ENCODE peak calls at places on chromosomes 5 and 9, in four cellular contexts. H is A549, Q is lower leg skin, F is HepG2. B is an unnamed sample.

GRCh38 chr5:134600600-134600999 is 32.0 kb downstream of the SAR1B start:
- DNase-seq in H (no peak), Q (no peak), F (no peak), B (no peak)

GRCh38 chr9:10706788-10707187 is 94.0 kb upstream of the PTPRD start:
- DNase-seq in Q (no peak), H (no peak), F (no peak), B (no peak)

GRCh38 chr9:6584881-6585597 is 60.5 kb downstream of the GLDC start:
- DNase-seq in F (peak), Q (no peak), H (peak), B (no peak)

GRCh38 chr5:126508962-126509279 is 85.7 kb downstream of the GRAMD2B start:
- DNase-seq in H (no peak), F (no peak), Q (peak), B (peak)

GRCh38 chr9:124517600-124517999 is 10.4 kb upstream of the NR5A1 start:
- DNase-seq in F (no peak), Q (no peak), H (no peak), B (no peak)

GRCh38 chr5:93807860-93808259 is 66.5 kb upstream of the POU5F2 start:
- DNase-seq in H (no peak), Q (no peak), F (no peak), B (no peak)

GRCh38 chr5:170310187-170310586 is 12.6 kb upstream of the LCP2 start:
- DNase-seq in Q (no peak), H (no peak), F (no peak), B (no peak)

GRCh38 chr5:107263387-107264003 is 407.2 kb downstream of the EFNA5 start:
- DNase-seq in H (no peak), F (no peak), Q (no peak), B (no peak)

GRCh38 chr5:31324832-31325231 is 131.3 kb downstream of the CDH6 start:
- DNase-seq in Q (no peak), H (no peak), F (no peak), B (no peak)

GRCh38 chr5:170233358-170233892 is 640 bp downstream of the C5orf58 start:
- DNase-seq in H (no peak), Q (no peak), F (no peak), B (no peak)

GRCh38 chr5:22649076-22649475 is 204.1 kb downstream of the CDH12 start:
- DNase-seq in H (no peak), Q (no peak), F (no peak), B (no peak)

GRCh38 chr5:74227081-74227480 is 413.4 kb downstream of the ENC1 start:
- DNase-seq in F (no peak), H (no peak), Q (no peak), B (no peak)

GRCh38 chr5:91635950-91636349 is 252.8 kb upstream of the ARRDC3 start:
- DNase-seq in F (no peak), H (no peak), Q (no peak), B (no peak)

GRCh38 chr9:89525673-89526374 is 27.9 kb upstream of the SEMA4D start:
- DNase-seq in Q (no peak), F (no peak), H (no peak), B (no peak)

GRCh38 chr9:35718726-35719511 is 13.1 kb downstream of the TLN1 start:
- DNase-seq in Q (no peak), H (no peak), F (no peak), B (no peak)

GRCh38 chr9:8329561-8330283 is 530.1 kb upstream of the DMAC1 start:
- DNase-seq in H (no peak), F (peak), Q (no peak), B (no peak)

GRCh38 chr5:102902647-102903046 is 147.5 kb downstream of the PAM start:
- DNase-seq in Q (no peak), H (no peak), F (no peak), B (no peak)

GRCh38 chr5:68215888-68216736 is 556 bp downstream of the PIK3R1 start:
- DNase-seq in Q (peak), H (peak), F (peak), B (peak)

GRCh38 chr5:180333661-180334060 is 19.5 kb downstream of the GFPT2 start:
- DNase-seq in F (no peak), H (peak), Q (peak), B (peak)

GRCh38 chr9:127121628-127122175 is 733 bp downstream of the ANGPTL2 start:
- DNase-seq in H (no peak), F (no peak), Q (no peak), B (no peak)

GRCh38 chr9:127049044-127049443 is 73.4 kb downstream of the ANGPTL2 start:
- DNase-seq in F (no peak), H (peak), Q (peak), B (peak)

GRCh38 chr5:59021837-59022514 is 439.1 kb downstream of the RAB3C start:
- DNase-seq in F (no peak), Q (no peak), H (no peak), B (no peak)

GRCh38 chr5:130141689-130142320 is 237.5 kb downstream of the CHSY3 start:
- DNase-seq in H (peak), F (no peak), Q (no peak), B (peak)

GRCh38 chr5:57243286-57244137 is 69.7 kb downstream of the GPBP1 start:
- DNase-seq in F (no peak), Q (no peak), H (no peak), B (no peak)

GRCh38 chr5:78253201-78253600 is 41.3 kb downstream of the AP3B1 start:
- DNase-seq in Q (no peak), H (no peak), F (no peak), B (no peak)

GRCh38 chr5:146510528-146510927 is 5.5 kb downstream of the GPR151 start:
- DNase-seq in F (no peak), H (no peak), Q (no peak), B (no peak)

GRCh38 chr5:119930490-119930889 is 301.1 kb downstream of the FAM170A start:
- DNase-seq in Q (no peak), F (no peak), H (no peak), B (no peak)

GRCh38 chr5:138464388-138465287 is 641 bp upstream of the EGR1 start:
- DNase-seq in Q (peak), H (peak), F (peak), B (peak)
- TF ChIP-seq POLR2A in Q (no peak), H (peak), F (peak), B (peak)

GRCh38 chr5:177311723-177312648 is at the start of gene MXD3:
- DNase-seq in Q (peak), F (peak), H (peak), B (peak)
- TF ChIP-seq POLR2A in Q (no peak), F (peak), H (peak), B (peak)

DNA sequence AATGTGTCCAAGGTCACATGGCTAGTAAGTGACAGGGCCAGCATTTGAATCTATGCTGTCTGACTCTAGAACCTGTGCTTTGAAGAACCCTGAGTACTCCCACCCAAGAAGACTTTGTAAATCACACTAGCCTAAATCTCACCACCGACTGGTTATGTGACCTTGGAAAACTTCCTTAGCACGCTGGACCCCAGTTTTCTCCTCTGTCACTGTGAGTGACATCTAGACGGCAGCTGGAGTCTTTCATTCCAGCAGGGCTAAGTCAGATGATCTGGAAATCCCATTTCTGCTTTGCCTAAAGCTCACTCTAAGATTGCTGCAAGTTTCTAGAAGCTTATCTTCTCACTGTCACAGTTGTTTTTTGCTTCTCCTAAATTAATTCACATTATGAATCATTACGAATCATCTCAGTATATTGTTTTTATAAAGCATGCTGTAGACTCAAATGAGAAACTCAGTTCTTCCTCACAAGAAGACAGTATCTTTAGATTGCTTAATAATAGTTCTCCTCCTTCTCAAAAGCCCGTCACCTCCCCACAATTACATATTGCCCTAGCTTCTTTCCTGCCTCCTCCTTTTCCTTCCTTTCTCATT is 17.0 kb downstream of the ALDOB start:
- DNase-seq in Q (no peak), H (no peak), F (no peak), B (no peak)
- TF ChIP-seq POLR2A in Q (no peak), H (no peak), F (no peak), B (no peak)

DNA sequence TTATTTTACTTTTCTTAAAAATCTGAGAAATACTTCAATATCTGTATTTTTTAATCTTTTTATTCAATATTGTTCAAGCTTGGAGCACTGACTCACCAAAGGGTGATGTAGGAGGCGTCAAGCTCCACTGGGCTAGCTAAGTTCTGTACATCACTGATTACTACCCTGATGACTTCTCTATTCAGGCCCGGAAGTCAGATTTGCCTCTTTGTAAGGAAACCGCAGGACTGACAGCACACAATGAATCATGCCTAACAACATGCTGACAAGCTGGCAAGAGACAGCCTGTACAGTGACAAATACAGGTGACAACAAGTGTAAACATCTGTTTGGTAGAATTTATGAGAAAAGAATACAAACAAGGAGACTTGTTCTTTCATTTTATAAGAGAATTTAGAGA is 627.9 kb upstream of the RORB start:
- DNase-seq in H (peak), Q (no peak), F (peak), B (peak)
- TF ChIP-seq POLR2A in H (no peak), Q (no peak), F (no peak), B (no peak)

GRCh38 chr9:96858670-96859069 is 4.4 kb upstream of the ZNF782 start:
- DNase-seq in F (peak), H (no peak), Q (no peak), B (no peak)
- TF ChIP-seq POLR2A in F (no peak), H (no peak), Q (no peak), B (no peak)

GRCh38 chr5:168705321-168705720 is 126.2 kb upstream of the PANK3 start:
- DNase-seq in Q (no peak), H (no peak), F (no peak), B (no peak)
- TF ChIP-seq POLR2A in Q (no peak), H (no peak), F (no peak), B (no peak)

GRCh38 chr5:137753227-137753985 is 757 bp downstream of the HNRNPA0 start:
- DNase-seq in Q (peak), H (no peak), F (no peak), B (peak)
- TF ChIP-seq POLR2A in Q (no peak), H (no peak), F (no peak), B (no peak)

GRCh38 chr5:76838481-76839261 is 11.1 kb upstream of the S100Z start:
- DNase-seq in Q (no peak), H (peak), F (peak), B (peak)
- TF ChIP-seq POLR2A in Q (no peak), H (no peak), F (no peak), B (no peak)

B was measured in H54.